ENCODE peak calls at places on chromosomes 5 and 9, in seven cellular contexts. X, C, W, G, M, D and U are unnamed samples.

GRCh38 chr5:96483878-96484277 is 50.8 kb upstream of the PCSK1 start:
- DNase-seq in D (no peak), X (peak; percentile 38), M (peak; percentile 45), W (no peak), C (no peak), G (peak; percentile 53), U (no peak)

GRCh38 chr9:7216004-7216821 is 458.4 kb downstream of the KDM4C start:
- DNase-seq in G (no peak), D (no peak), W (no peak), X (peak; percentile 18), C (no peak), M (no peak), U (no peak)

GRCh38 chr5:80083115-80083890 is 48.2 kb downstream of the THBS4 start:
- DNase-seq in X (peak; percentile 31), D (peak; percentile 16), M (peak; percentile 51), G (peak; percentile 64), C (peak; percentile 30), W (no peak), U (no peak)

GRCh38 chr5:181151146-181151545 is 3.8 kb downstream of the OR2V2 start:
- DNase-seq in D (no peak), W (no peak), X (no peak), G (peak; percentile 32), C (no peak), M (no peak), U (no peak)

GRCh38 chr9:93244101-93244500 is 60.2 kb downstream of the WNK2 start:
- DNase-seq in D (no peak), M (no peak), W (no peak), C (no peak), X (no peak), G (no peak), U (no peak)

GRCh38 chr5:90590-91547 is 1.1 kb upstream of the PLEKHG4B start:
- DNase-seq in X (peak; percentile 25), W (no peak), M (no peak), C (no peak), G (no peak), D (no peak), U (no peak)

GRCh38 chr9:92770005-92770995 is 5.7 kb upstream of the BICD2 start:
- DNase-seq in X (no peak), M (no peak), C (no peak), D (peak; percentile 42), G (peak; percentile 24), W (no peak), U (no peak)

GRCh38 chr9:72464819-72465218 is 56.6 kb upstream of the TMC1 start:
- DNase-seq in M (no peak), W (no peak), C (no peak), D (no peak), G (no peak), X (no peak), U (no peak)

GRCh38 chr5:177402271-177403043 is 2.0 kb upstream of the PFN3 start:
- DNase-seq in X (no peak), W (no peak), D (no peak), G (peak; percentile 74), M (peak; percentile 56), C (no peak), U (peak; percentile 30)
- H3K4me3 ChIP-seq in X (no peak overlapping the region), W (no peak overlapping the region), D (no peak overlapping the region), G (peak overlapping the region; percentile 87), M (peak overlapping the region; percentile 83), C (no peak overlapping the region), U (peak overlapping the region; percentile 22)

GRCh38 chr5:76473676-76474075 is 70.6 kb downstream of the IQGAP2 start:
- DNase-seq in X (no peak), W (no peak), G (peak; percentile 31), C (no peak), D (no peak), M (no peak), U (no peak)

GRCh38 chr5:76475936-76476335 is 72.9 kb downstream of the IQGAP2 start:
- DNase-seq in G (no peak), W (no peak), C (no peak), M (no peak), X (no peak), D (no peak), U (no peak)

GRCh38 chr5:76475358-76475757 is 72.3 kb downstream of the IQGAP2 start:
- DNase-seq in M (no peak), C (no peak), D (no peak), W (no peak), G (no peak), X (no peak), U (no peak)

GRCh38 chr5:76472338-76473336 is 69.6 kb downstream of the IQGAP2 start:
- DNase-seq in X (no peak), C (no peak), M (no peak), G (no peak), W (no peak), D (no peak), U (no peak)

DNA sequence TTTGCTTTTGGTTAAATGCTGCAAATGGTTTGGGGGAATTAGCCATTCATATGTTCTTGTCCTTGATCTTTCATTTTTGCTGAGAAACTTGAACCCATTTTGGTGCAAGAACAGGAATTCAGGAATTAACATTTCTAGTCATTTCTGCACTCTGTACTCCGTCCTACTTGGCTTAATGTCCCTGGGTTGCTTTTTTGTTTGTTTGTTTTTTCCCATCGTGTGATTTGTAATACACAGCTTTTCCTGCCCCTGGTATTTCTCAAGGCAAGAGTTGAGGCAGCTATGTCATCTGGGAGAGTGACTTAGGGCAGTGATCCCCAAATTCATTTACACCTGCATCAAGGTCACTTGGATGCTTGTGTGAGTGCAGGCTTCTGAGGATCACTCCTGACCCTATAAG is 71.3 kb downstream of the IQGAP2 start:
- DNase-seq in X (no peak), D (no peak), M (no peak), C (no peak), G (no peak), W (no peak), U (no peak)
- H3K4me3 ChIP-seq in X (no peak overlapping the region), D (no peak overlapping the region), M (no peak overlapping the region), C (no peak overlapping the region), G (no peak overlapping the region), W (no peak overlapping the region), U (no peak overlapping the region)

DNA sequence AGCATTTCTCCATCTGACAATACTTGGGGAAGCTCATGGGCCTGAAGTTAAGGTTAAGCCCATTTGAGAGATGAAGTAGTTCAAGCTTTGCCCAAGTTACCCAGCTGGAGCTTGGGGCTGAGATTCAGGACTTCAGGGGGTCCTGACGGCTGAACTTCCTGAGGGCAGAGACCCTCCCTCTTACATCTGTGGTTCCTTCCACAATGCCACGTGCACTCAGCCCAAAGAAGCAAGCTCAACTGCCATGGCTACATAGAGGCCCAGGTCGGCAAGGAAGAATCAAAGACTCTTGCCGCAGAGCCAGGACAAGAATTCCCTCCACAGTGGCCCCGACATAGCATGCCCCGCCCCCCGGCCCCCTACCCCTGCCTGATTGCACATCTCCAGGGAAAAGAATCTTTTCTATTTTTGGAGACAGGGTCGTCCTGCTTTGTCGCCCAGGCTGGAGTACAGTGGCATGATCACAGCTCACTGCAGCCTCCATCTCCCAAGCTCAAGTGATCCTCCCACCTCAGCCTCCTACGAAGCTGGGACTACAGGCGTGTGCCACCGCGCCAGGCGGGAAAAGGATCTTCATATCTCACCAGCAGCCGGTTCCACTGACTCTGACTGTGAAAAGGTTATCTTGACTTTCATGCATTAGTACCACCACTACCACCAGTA is 9.2 kb downstream of the PHF19 start:
- DNase-seq in C (no peak), M (no peak), W (no peak), X (no peak), G (no peak), D (no peak), U (no peak)
- H3K4me3 ChIP-seq in C (peak overlapping the region; percentile 32), M (no peak overlapping the region), W (peak overlapping the region; percentile 54), X (no peak overlapping the region), G (peak overlapping the region; percentile 54), D (peak overlapping the region; percentile 75), U (peak overlapping the region; percentile 71)

DNA sequence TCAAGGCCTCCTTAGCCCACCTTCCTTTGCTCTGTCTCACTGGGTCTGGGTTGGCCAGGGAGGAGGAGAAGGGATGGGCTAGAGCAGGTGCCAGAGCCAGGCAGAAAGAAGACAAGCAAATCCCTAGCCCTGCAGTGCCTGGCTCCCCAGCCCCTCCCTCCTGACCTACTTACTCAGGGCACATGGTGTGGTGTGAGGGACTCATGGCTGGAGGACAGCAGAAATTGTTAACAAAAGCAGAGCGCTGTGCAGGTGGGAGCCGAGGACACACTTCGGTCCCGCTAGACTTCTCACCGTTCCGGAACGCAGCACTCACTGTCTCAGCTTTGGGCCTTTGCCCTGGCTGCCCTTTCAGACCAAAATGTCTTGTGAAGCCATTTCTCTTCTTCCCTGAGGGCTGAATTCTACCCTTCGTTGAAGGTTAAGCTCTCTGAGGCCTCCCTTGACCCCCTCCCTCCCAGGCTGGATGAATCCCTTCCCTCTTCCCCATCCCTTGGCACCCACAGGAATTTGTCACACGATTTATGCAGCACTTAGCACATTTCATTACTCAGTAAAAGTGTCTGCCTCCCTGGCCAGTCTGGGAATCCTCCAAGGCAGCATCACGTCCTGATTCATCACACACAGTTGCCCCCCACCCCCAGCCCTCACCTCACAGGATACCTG is 263.9 kb upstream of the TRPC7 start:
- DNase-seq in W (no peak), G (no peak), M (no peak), X (no peak), D (no peak), C (no peak), U (no peak)
- H3K4me3 ChIP-seq in W (no peak overlapping the region), G (no peak overlapping the region), M (no peak overlapping the region), X (no peak overlapping the region), D (no peak overlapping the region), C (no peak overlapping the region), U (no peak overlapping the region)

GRCh38 chr9:123063896-123064295 is 30.4 kb downstream of the GPR21 start:
- DNase-seq in M (no peak), C (no peak), G (no peak), D (no peak), X (no peak), W (no peak), U (no peak)
- H3K4me3 ChIP-seq in M (no peak overlapping the region), C (no peak overlapping the region), G (no peak overlapping the region), D (no peak overlapping the region), X (no peak overlapping the region), W (no peak overlapping the region), U (no peak overlapping the region)